ENCODE peak calls at places on chromosomes 13 and 19, in eight cellular contexts. O is iPS-NIHi11, E is choroid plexus epithelial cell, B is breast epithelium, P is lung, C is BJ, W is thoracic aorta, R is NCI-H2081 treated with DMSO at 0.1 percent for 48 hours. J is an unnamed sample.

GRCh38 chr13:97367427-97367826 is 66.5 kb upstream of the RAP2A start:
- DNase-seq in O (peak; percentile 30), E (peak; percentile 73), B (peak; percentile 22), P (no peak), C (peak; percentile 65), W (no peak), R (no peak), J (peak; percentile 47)

GRCh38 chr13:37326319-37326718 is 220.9 kb upstream of the CSNK1A1L start:
- DNase-seq in O (no peak), E (peak; percentile 34), B (no peak), P (no peak), C (no peak), W (no peak), R (no peak), J (no peak)

GRCh38 chr13:59247166-59247565 is 916.6 kb downstream of the DIAPH3 start:
- DNase-seq in O (peak; percentile 53), E (no peak), B (no peak), P (no peak), C (no peak), W (no peak), R (no peak), J (peak; percentile 17)

GRCh38 chr19:44697670-44698034 is 1.3 kb upstream of the CEACAM16 start:
- DNase-seq in O (no peak), E (no peak), B (no peak), P (no peak), C (no peak), W (no peak), R (no peak), J (no peak)

GRCh38 chr13:77312311-77312710 is 14.6 kb downstream of the MYCBP2 start:
- DNase-seq in O (no peak), E (no peak), B (no peak), P (no peak), C (no peak), W (no peak), R (no peak), J (no peak)

GRCh38 chr19:38547446-38547845 is 70.3 kb downstream of the MAP4K1 start:
- DNase-seq in O (no peak), E (no peak), B (no peak), P (no peak), C (no peak), W (no peak), R (no peak), J (no peak)

GRCh38 chr19:40411125-40411842 is 1.9 kb downstream of the PRX start:
- DNase-seq in O (no peak), E (no peak), B (peak; percentile 62), P (no peak), C (no peak), W (no peak), R (no peak), J (no peak)

GRCh38 chr13:44930280-44930679 is 59.0 kb downstream of the NUFIP1 start:
- DNase-seq in O (no peak), E (no peak), B (no peak), P (no peak), C (no peak), W (no peak), R (no peak), J (no peak)

GRCh38 chr19:8657869-8658268 is 27.4 kb downstream of the NFILZ start:
- DNase-seq in O (no peak), E (no peak), B (no peak), P (no peak), C (no peak), W (no peak), R (no peak), J (no peak)

GRCh38 chr13:108342369-108343289 is 73.1 kb downstream of the TNFSF13B start:
- DNase-seq in O (peak; percentile 26), E (peak; percentile 78), B (no peak), P (no peak), C (no peak), W (no peak), R (no peak), J (peak; percentile 14)

GRCh38 chr13:27353166-27353583 is 71.2 kb upstream of the GTF3A start:
- DNase-seq in O (no peak), E (peak; percentile 50), B (no peak), P (no peak), C (no peak), W (no peak), R (no peak), J (peak; percentile 32)

GRCh38 chr19:42023121-42023942 is 29.3 kb upstream of the ATP1A3 start:
- DNase-seq in O (peak; percentile 74), E (peak; percentile 50), B (no peak), P (no peak), C (no peak), W (no peak), R (no peak), J (peak; percentile 54)

GRCh38 chr13:42876810-42877550 is 95.6 kb downstream of the FAM216B start:
- DNase-seq in O (peak; percentile 23), E (peak; percentile 72), B (no peak), P (no peak), C (no peak), W (no peak), R (no peak), J (no peak)

GRCh38 chr13:39909634-39910033 is 254.2 kb downstream of the COG6 start:
- DNase-seq in O (no peak), E (no peak), B (no peak), P (no peak), C (no peak), W (no peak), R (no peak), J (no peak)

GRCh38 chr13:101449971-101450748 is 2.3 kb upstream of the ITGBL1 start:
- DNase-seq in O (no peak), E (peak; percentile 77), B (peak; percentile 32), P (no peak), C (peak; percentile 82), W (no peak), R (no peak), J (peak; percentile 90)

GRCh38 chr13:91347996-91348905 is 764 bp downstream of the MIR17HG start:
- DNase-seq in O (peak; percentile 21), E (peak; percentile 53), B (peak; percentile 31), P (peak; percentile 38), C (no peak), W (no peak), R (no peak), J (peak; percentile 31)

GRCh38 chr13:35917252-35917941 is 213.8 kb downstream of the DCLK1 start:
- DNase-seq in O (no peak), E (peak; percentile 27), B (no peak), P (no peak), C (no peak), W (no peak), R (no peak), J (no peak)

GRCh38 chr19:29851769-29852521 is 40.2 kb downstream of the CCNE1 start:
- DNase-seq in O (no peak), E (no peak), B (no peak), P (no peak), C (no peak), W (no peak), R (no peak), J (no peak)

GRCh38 chr19:3096902-3097326 is 2.8 kb downstream of the GNA11 start:
- DNase-seq in O (no peak), E (no peak), B (no peak), P (no peak), C (no peak), W (no peak), R (no peak), J (no peak)

GRCh38 chr19:49438261-49438660 is 3.1 kb downstream of the SLC17A7 start:
- DNase-seq in O (no peak), E (no peak), B (no peak), P (no peak), C (no peak), W (no peak), R (no peak), J (no peak)

GRCh38 chr19:52734340-52734892 is 428 bp downstream of the ZNF611 start:
- DNase-seq in O (peak; percentile 24), E (peak; percentile 10), B (no peak), P (no peak), C (no peak), W (no peak), R (no peak), J (no peak)

GRCh38 chr13:53242015-53242414 is 213.4 kb downstream of the OLFM4 start:
- DNase-seq in O (no peak), E (no peak), B (no peak), P (no peak), C (no peak), W (no peak), R (no peak), J (no peak)

GRCh38 chr19:19820774-19821315 is 705 bp downstream of the ZNF506 start:
- DNase-seq in O (no peak), E (peak; percentile 7), B (no peak), P (no peak), C (no peak), W (no peak), R (no peak), J (no peak)

GRCh38 chr13:35891973-35892441 is 239.2 kb downstream of the DCLK1 start:
- DNase-seq in O (no peak), E (peak; percentile 23), B (no peak), P (peak; percentile 17), C (no peak), W (no peak), R (no peak), J (peak; percentile 36)

GRCh38 chr13:112891477-112892401 is 77.3 kb upstream of the MCF2L start:
- DNase-seq in O (peak; percentile 77), E (no peak), B (no peak), P (no peak), C (no peak), W (no peak), R (peak; percentile 63), J (no peak)

GRCh38 chr13:100673376-100673830 is 1.2 kb downstream of the TMTC4 start:
- DNase-seq in O (peak; percentile 39), E (no peak), B (no peak), P (no peak), C (no peak), W (no peak), R (no peak), J (no peak)

GRCh38 chr13:44906758-44907157 is 82.5 kb downstream of the NUFIP1 start:
- DNase-seq in O (no peak), E (peak; percentile 59), B (no peak), P (no peak), C (no peak), W (no peak), R (no peak), J (no peak)

GRCh38 chr13:55359067-55359466 is 1781.7 kb upstream of the PRR20A start:
- DNase-seq in O (no peak), E (no peak), B (no peak), P (no peak), C (no peak), W (no peak), R (no peak), J (no peak)

GRCh38 chr13:102940143-102940542 is 94.3 kb downstream of the ERCC5 start:
- DNase-seq in O (no peak), E (no peak), B (no peak), P (no peak), C (no peak), W (no peak), R (no peak), J (no peak)

GRCh38 chr13:87123987-87124784 is 547.0 kb upstream of the SLITRK5 start:
- DNase-seq in O (peak; percentile 53), E (peak; percentile 100), B (no peak), P (no peak), C (peak; percentile 89), W (no peak), R (no peak), J (peak; percentile 92)

GRCh38 chr19:29379257-29379986 is 146.4 kb upstream of the VSTM2B start:
- DNase-seq in O (no peak), E (no peak), B (peak; percentile 10), P (peak; percentile 22), C (no peak), W (no peak), R (no peak), J (no peak)

GRCh38 chr13:20249913-20250312 is 17.8 kb upstream of the GJB6 start:
- DNase-seq in O (no peak), E (no peak), B (no peak), P (no peak), C (no peak), W (no peak), R (no peak), J (no peak)

GRCh38 chr13:74135306-74136088 is 1.3 kb upstream of the KLF12 start:
- DNase-seq in O (peak; percentile 87), E (peak; percentile 90), B (peak; percentile 33), P (peak; percentile 53), C (no peak), W (peak; percentile 5), R (no peak), J (peak; percentile 73)

GRCh38 chr13:38577048-38577447 is 109.8 kb upstream of the FREM2 start:
- DNase-seq in O (peak; percentile 31), E (peak; percentile 29), B (no peak), P (no peak), C (no peak), W (no peak), R (no peak), J (peak; percentile 9)

J was measured in SW480.